ENCODE peak calls at places on chromosomes 16 and 17, in five cellular contexts. S is mesenchymal stem cell, L is heart right ventricle, R is uterus, F is Karpas-422. Z is an unnamed sample. For H3K27me3, the result is how much of the 10 kb centered on the place peaks cover.

GRCh38 chr16:89931964-89932363 is 8.8 kb downstream of the TUBB3 start:
- DNase-seq in L (no peak), R (no peak), S (no peak), F (no peak), Z (no peak)

GRCh38 chr17:2860045-2860444 is 63.8 kb downstream of the RAP1GAP2 start:
- DNase-seq in L (no peak), F (no peak), R (no peak), S (no peak), Z (no peak)

GRCh38 chr17:83116783-83117555 is 37.6 kb downstream of the METRNL start:
- DNase-seq in R (no peak), S (no peak), F (no peak), L (peak), Z (no peak)

GRCh38 chr17:78767806-78768205 is 14.3 kb downstream of the CYTH1 start:
- DNase-seq in L (no peak), R (no peak), F (no peak), S (no peak), Z (peak)

GRCh38 chr17:62085511-62086408 is 20.7 kb upstream of the MED13 start:
- DNase-seq in F (no peak), L (no peak), S (no peak), R (no peak), Z (no peak)

GRCh38 chr16:88017006-88017405 is 65.8 kb downstream of the BANP start:
- DNase-seq in S (no peak), F (no peak), L (no peak), R (peak), Z (no peak)

GRCh38 chr16:46687486-46687885 is 1.5 kb downstream of the VPS35 start:
- DNase-seq in R (no peak), S (no peak), L (no peak), F (no peak), Z (no peak)

GRCh38 chr17:38322156-38322779 is 21.5 kb downstream of the GPR179 start:
- DNase-seq in L (peak), F (peak), R (peak), S (peak), Z (peak)

GRCh38 chr17:17730250-17730935 is 49.1 kb downstream of the RAI1 start:
- DNase-seq in R (no peak), F (peak), L (no peak), S (no peak), Z (no peak)

GRCh38 chr17:59513934-59514841 is 51.2 kb upstream of the DHX40 start:
- DNase-seq in R (peak), L (peak), F (no peak), S (peak), Z (peak)

GRCh38 chr17:64336760-64337413 is 53.8 kb downstream of the PECAM1 start:
- DNase-seq in S (no peak), F (no peak), L (no peak), R (no peak), Z (no peak)

GRCh38 chr17:43092891-43093290 is 32.3 kb downstream of the BRCA1 start:
- DNase-seq in R (no peak), L (no peak), F (no peak), S (peak), Z (no peak)

GRCh38 chr17:36641877-36642845 is 40.8 kb downstream of the MRM1 start:
- DNase-seq in R (no peak), S (no peak), F (no peak), L (no peak), Z (no peak)

GRCh38 chr17:4861052-4861451 is 27.9 kb downstream of the MINK1 start:
- DNase-seq in R (no peak), F (no peak), L (no peak), S (no peak), Z (no peak)

GRCh38 chr17:39400547-39401411 is 647 bp downstream of the FBXL20 start:
- DNase-seq in F (peak), L (peak), R (no peak), S (peak), Z (no peak)

GRCh38 chr17:82845163-82845807 is 5.5 kb upstream of the ZNF750 start:
- DNase-seq in F (no peak), S (no peak), L (peak), R (no peak), Z (no peak)

GRCh38 chr17:3049705-3050295 is 13.6 kb downstream of the OR1D5 start:
- DNase-seq in L (no peak), F (no peak), R (no peak), S (no peak), Z (no peak)

GRCh38 chr17:72270530-72270929 is 149.7 kb downstream of the SOX9 start:
- DNase-seq in F (no peak), S (peak), L (peak), R (no peak), Z (no peak)

GRCh38 chr16:77250395-77250794 is 51.2 kb downstream of the SYCE1L start:
- DNase-seq in R (no peak), L (no peak), S (no peak), F (no peak), Z (no peak)

DNA sequence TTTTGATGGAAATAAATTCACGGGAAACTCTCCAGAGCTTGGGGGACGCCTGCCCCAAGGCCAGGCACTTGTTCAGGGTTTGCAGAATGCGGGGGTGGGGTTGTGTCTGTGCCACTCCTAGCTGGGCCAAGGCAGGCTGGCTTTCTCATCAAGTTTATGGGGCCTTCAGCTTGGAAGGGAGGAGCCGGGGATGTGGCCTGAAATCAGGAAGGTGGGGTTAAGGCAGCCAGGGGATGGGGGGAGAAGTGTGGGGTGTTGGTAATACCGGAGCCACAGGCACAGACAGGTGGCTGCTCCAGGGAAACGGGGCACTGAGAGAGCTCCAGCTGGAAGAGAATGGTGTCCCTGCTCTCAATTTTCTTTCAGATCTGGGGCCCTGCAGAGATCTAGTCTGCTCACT is 1.8 kb upstream of the CHAD start:
- DNase-seq in L (no peak), F (no peak), R (no peak), S (no peak), Z (no peak)
- H3K27me3 ChIP-seq in L (under half), F (under half), R (under half), S (under half), Z (under half)

GRCh38 chr17:48606892-48607241 is 2.1 kb upstream of the HOXB6 start:
- DNase-seq in F (no peak), R (no peak), L (no peak), S (no peak), Z (no peak)

GRCh38 chr17:48605409-48605864 is 651 bp upstream of the HOXB6 start:
- DNase-seq in F (no peak), L (no peak), S (no peak), R (no peak), Z (no peak)

GRCh38 chr17:48603959-48604769 is 622 bp downstream of the HOXB6 start:
- DNase-seq in F (no peak), S (peak), L (no peak), R (no peak), Z (no peak)

GRCh38 chr17:48604770-48605329 is at the start of gene HOXB6:
- DNase-seq in R (no peak), L (no peak), S (peak), F (no peak), Z (no peak)

GRCh38 chr17:48605991-48606891 is 1.5 kb upstream of the HOXB6 start:
- DNase-seq in F (no peak), L (no peak), R (no peak), S (peak), Z (no peak)
- H3K27me3 ChIP-seq in F (under half), L (half or more), R (half or more), S (under half), Z (under half)

DNA sequence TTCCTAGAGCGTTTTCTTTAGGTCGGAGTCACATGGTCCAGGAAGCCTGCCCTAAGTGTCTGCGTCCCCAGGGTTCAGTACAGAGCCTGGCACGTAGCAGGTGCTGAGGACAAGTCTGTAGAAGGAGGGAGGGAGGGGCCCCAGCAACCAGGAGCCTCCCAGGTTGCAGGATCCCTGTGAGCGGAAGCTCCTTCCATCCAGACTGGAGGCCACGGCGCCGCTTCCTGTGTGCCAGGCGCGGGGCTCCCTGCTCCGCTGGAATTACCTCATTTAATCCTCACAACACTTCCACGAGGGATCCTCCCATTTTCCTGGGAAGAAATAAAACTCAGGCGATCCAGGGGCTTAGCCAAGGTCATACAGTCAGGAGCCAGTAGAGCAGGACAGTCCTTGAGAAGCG is 22.1 kb downstream of the TRARG1 start:
- DNase-seq in L (no peak), S (no peak), R (no peak), F (no peak), Z (no peak)
- H3K27me3 ChIP-seq in L (under half), S (under half), R (under half), F (under half), Z (under half)

DNA sequence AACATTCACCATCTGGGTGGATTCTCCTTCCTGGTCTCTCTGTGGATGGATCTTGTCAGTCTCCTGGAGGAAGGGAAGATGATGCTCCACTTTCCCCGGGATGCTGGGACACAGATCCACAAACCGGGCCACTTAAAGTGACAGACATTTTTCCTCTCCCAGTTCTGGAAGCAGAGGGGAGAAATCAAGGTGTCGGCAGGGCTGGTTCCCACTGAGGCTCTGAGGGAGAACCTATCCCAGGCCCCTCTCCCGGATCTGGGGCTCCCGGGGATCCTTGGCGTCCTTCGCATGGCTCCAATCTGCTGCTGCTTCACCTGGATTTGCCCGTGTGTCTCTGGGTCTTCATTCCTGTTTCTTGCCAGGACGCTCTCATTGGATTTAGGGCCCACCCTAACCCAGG is 263.1 kb upstream of the TNRC6C start:
- DNase-seq in R (no peak), S (no peak), L (no peak), F (no peak), Z (no peak)
- H3K27me3 ChIP-seq in R (under half), S (half or more), L (under half), F (under half), Z (under half)